ENCODE peak calls at places on chromosomes 2 and 18, in ten cellular contexts. K is progenitor cell of endocrine pancreas; T is keratinocyte; O is A549; Y is brain microvascular endothelial cell; V is activated CD8-positive, alpha-beta T cell treated with anti-CD3 and anti-CD28 coated beads for 36 hours; C is A673; I is hepatocyte; R is AG09309; P is mucosa of descending colon. L is an unnamed sample.
A peak's percentile ranks its signal among the peaks of the same experiment; 100 is the strongest.

GRCh38 chr2:29455202-29455885 is 340.1 kb downstream of the CLIP4 start:
- DNase-seq in R (no peak), P (no peak), Y (peak; percentile 14), I (no peak), C (peak; percentile 58), K (no peak), V (no peak), T (no peak), O (no peak), L (no peak)

GRCh38 chr2:27715318-27716165 is 51.9 kb downstream of the SLC4A1AP start:
- DNase-seq in I (peak; percentile 88), C (peak; percentile 32), K (no peak), R (no peak), Y (peak; percentile 27), O (no peak), T (no peak), V (peak; percentile 70), P (no peak), L (peak; percentile 72)

GRCh38 chr2:207775471-207775870 is 5.8 kb upstream of the FZD5 start:
- DNase-seq in T (no peak), P (no peak), K (no peak), O (no peak), R (no peak), I (no peak), V (no peak), Y (no peak), C (no peak), L (no peak)

GRCh38 chr2:48072556-48072955 is 166.3 kb upstream of the FBXO11 start:
- DNase-seq in O (no peak), T (no peak), Y (no peak), R (no peak), P (no peak), I (no peak), K (no peak), C (no peak), V (no peak), L (no peak)

GRCh38 chr2:62208758-62209114 is 12.8 kb downstream of the B3GNT2 start:
- DNase-seq in R (no peak), O (no peak), P (no peak), I (no peak), T (no peak), Y (no peak), V (peak; percentile 79), K (no peak), C (no peak), L (no peak)

GRCh38 chr2:179340678-179341077 is 76.0 kb upstream of the SESTD1 start:
- DNase-seq in V (peak; percentile 8), I (peak; percentile 18), P (no peak), O (no peak), C (peak; percentile 55), K (no peak), R (peak; percentile 48), T (no peak), Y (peak; percentile 34), L (no peak)

GRCh38 chr2:191148766-191149165 is 2.0 kb downstream of the STAT4 start:
- DNase-seq in V (peak; percentile 20), O (no peak), Y (no peak), T (no peak), R (no peak), K (no peak), I (no peak), P (no peak), C (no peak), L (no peak)

GRCh38 chr2:225270861-225271260 is 128.6 kb upstream of the NYAP2 start:
- DNase-seq in T (peak; percentile 19), C (peak; percentile 79), Y (peak; percentile 45), O (peak; percentile 32), I (peak; percentile 74), R (no peak), V (peak; percentile 29), P (no peak), K (no peak), L (peak; percentile 60)

GRCh38 chr2:105698820-105699219 is 45.9 kb upstream of the NCK2 start:
- DNase-seq in C (no peak), K (no peak), T (no peak), I (no peak), O (no peak), Y (no peak), R (no peak), V (no peak), P (no peak), L (no peak)

GRCh38 chr2:58156780-58157179 is 84.3 kb downstream of the FANCL start:
- DNase-seq in V (no peak), R (peak; percentile 83), K (no peak), O (no peak), P (no peak), Y (no peak), I (no peak), T (no peak), C (no peak), L (no peak)

GRCh38 chr2:100906131-100906530 is 86.2 kb downstream of the NPAS2 start:
- DNase-seq in R (no peak), C (no peak), I (no peak), T (no peak), K (no peak), V (no peak), Y (no peak), O (no peak), P (no peak), L (no peak)

GRCh38 chr2:160538559-160539355 is 45.1 kb upstream of the RBMS1 start:
- DNase-seq in T (no peak), R (no peak), V (no peak), C (no peak), K (no peak), I (no peak), O (no peak), P (no peak), Y (no peak), L (no peak)

GRCh38 chr2:146940016-146940685 is 904.7 kb upstream of the ACVR2A start:
- DNase-seq in Y (no peak), V (no peak), T (no peak), O (no peak), P (no peak), C (no peak), R (no peak), K (no peak), I (no peak), L (no peak)

GRCh38 chr2:140344842-140345241 is 1564.7 kb upstream of the NXPH2 start:
- DNase-seq in V (no peak), P (no peak), Y (peak; percentile 22), C (no peak), K (no peak), I (no peak), O (no peak), T (no peak), R (no peak), L (no peak)

GRCh38 chr18:58768293-58768974 is 96.2 kb upstream of the ZNF532 start:
- DNase-seq in T (no peak), O (peak; percentile 67), K (peak; percentile 71), C (peak; percentile 82), V (peak; percentile 83), R (no peak), I (peak; percentile 87), P (peak; percentile 75), Y (no peak), L (peak; percentile 88)

GRCh38 chr2:206125914-206126313 is 33.3 kb downstream of the NDUFS1 start:
- DNase-seq in C (no peak), O (no peak), K (no peak), R (no peak), T (no peak), P (no peak), I (no peak), Y (no peak), V (no peak), L (no peak)

DNA sequence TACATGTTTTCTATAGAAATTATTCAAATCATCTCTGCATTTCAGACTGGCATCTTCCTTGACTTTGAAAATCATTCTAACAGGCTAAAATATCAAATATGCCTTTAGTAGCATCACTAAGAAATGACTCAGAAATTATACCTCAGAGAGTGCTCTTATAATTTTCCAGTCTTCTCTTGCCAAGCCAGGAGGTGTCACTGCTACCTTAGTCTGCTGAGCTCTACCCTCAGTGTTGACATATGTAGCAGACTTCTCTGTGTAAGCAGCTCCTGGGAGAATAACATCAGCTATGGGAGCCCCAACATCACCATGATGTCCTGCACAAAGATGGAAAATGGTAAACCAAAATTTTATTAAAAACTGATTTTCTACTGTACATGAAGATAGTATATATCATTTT is 31.6 kb downstream of the NDUFS1 start:
- DNase-seq in C (no peak), V (peak; percentile 9), T (no peak), K (no peak), R (no peak), O (no peak), Y (no peak), P (no peak), I (no peak), L (no peak)
- TF ChIP-seq CTCF in C (peak; percentile 10), V (no peak), T (peak; percentile 6), K (no peak), R (no peak), O (peak; percentile 21), Y (peak; percentile 14), P (no peak), I (no peak), L (no peak)

DNA sequence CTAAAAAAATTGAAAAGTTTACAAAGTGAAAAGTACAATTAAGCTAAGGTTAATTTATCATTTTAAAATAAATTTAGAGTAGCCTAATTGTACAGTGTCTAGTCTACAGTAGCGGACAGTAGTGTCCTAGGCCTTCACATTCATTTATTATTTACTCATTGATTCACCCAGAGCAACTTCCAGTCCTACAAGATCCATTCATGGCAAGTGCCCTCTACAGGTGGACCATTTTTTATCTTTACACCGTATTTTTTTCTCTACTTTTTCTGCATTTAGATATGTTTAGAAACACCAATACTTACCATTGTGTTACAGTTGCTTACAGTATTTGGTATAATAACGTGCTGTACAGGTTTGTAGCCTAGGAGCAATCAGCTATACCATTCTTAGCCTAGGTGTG is 84.1 kb downstream of the TSN start:
- DNase-seq in Y (no peak), C (no peak), T (no peak), I (no peak), P (no peak), V (no peak), R (no peak), O (no peak), K (no peak), L (no peak)
- TF ChIP-seq CTCF in Y (no peak), C (peak; percentile 19), T (no peak), I (no peak), P (no peak), V (no peak), R (no peak), O (no peak), K (peak; percentile 8), L (no peak)

DNA sequence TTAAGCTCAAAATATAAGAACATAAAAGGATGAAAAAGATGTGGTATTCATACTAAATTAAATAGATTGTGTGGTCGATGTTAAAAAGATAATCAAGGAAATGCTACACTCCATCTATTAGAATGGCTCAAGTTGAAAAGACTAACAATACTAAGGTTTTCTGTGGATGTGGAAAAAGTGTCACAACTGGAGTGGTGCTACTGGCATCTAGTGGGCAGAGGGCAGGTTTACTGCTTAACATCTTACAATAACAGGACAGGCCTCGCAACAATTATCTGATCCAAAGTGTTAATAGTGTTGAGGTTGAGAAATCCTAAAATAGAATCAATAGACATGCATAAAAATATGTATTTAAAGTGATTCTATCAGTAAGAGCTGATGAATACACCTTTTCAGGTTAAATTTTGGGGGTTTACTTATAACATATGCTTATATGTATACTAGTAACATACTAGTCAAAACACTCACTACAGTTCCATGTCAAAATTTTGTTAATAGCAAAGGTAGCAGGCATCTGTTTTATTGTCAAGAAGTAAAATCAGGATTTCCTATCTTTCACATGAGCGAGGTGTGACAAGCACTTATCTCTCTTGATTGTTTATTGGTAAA is 91.5 kb upstream of the TMEFF2 start:
- DNase-seq in K (no peak), I (peak; percentile 10), P (no peak), R (peak; percentile 28), Y (peak; percentile 47), O (no peak), T (no peak), C (peak; percentile 75), V (no peak), L (no peak)
- TF ChIP-seq CTCF in K (peak; percentile 54), I (peak; percentile 39), P (no peak), R (peak; percentile 74), Y (peak; percentile 78), O (peak; percentile 52), T (peak; percentile 78), C (peak; percentile 67), V (no peak), L (peak; percentile 11)

GRCh38 chr2:108988796-108989713 is at the start of gene EDAR:
- DNase-seq in Y (no peak), P (no peak), K (peak; percentile 30), I (peak; percentile 77), C (peak; percentile 46), V (peak; percentile 63), T (peak; percentile 30), R (no peak), O (peak; percentile 64), L (peak; percentile 63)
- TF ChIP-seq CTCF in Y (peak; percentile 70), P (peak; percentile 64), K (peak; percentile 70), I (peak; percentile 80), C (peak; percentile 64), V (peak; percentile 61), T (peak; percentile 93), R (peak; percentile 44), O (peak; percentile 67), L (peak; percentile 49)